ENCODE peak calls at places on chromosomes 2 and 18, in four cellular contexts. H is OCI-LY7, P is aorta, B is left ventricle myocardium inferior. K is an unnamed sample.

GRCh38 chr18:48565105-48565504 is 26.3 kb downstream of the CTIF start:
- DNase-seq in B (no peak), P (no peak), H (no peak), K (peak; percentile 68)

GRCh38 chr2:74391209-74391579 is 11.1 kb upstream of the DCTN1 start:
- DNase-seq in P (no peak), B (no peak), H (no peak), K (no peak)

GRCh38 chr2:181458881-181459280 is 1.7 kb downstream of the ITGA4 start:
- DNase-seq in B (no peak), H (no peak), P (no peak), K (no peak)

GRCh38 chr2:12719400-12720104 is 2.8 kb downstream of the TRIB2 start:
- DNase-seq in P (no peak), H (no peak), B (no peak), K (no peak)

GRCh38 chr18:62372156-62372555 is 47.0 kb downstream of the TNFRSF11A start:
- DNase-seq in H (no peak), P (no peak), B (no peak), K (no peak)

GRCh38 chr18:75199327-75199726 is 9.6 kb downstream of the PTGR3 start:
- DNase-seq in H (no peak), B (no peak), P (no peak), K (no peak)

GRCh38 chr2:85440736-85441135 is 22.2 kb downstream of the SH2D6 start:
- DNase-seq in P (no peak), B (no peak), H (no peak), K (no peak)

GRCh38 chr2:219308142-219309093 is 783 bp downstream of the PTPRN start:
- DNase-seq in B (peak; percentile 63), H (peak; percentile 44), P (no peak), K (peak; percentile 65)

GRCh38 chr18:59423251-59423650 is 64.2 kb upstream of the LMAN1 start:
- DNase-seq in P (no peak), H (no peak), B (no peak), K (no peak)

GRCh38 chr18:67652296-67652695 is 135.8 kb upstream of the DSEL start:
- DNase-seq in H (no peak), P (no peak), B (no peak), K (no peak)

GRCh38 chr2:1968988-1969700 is 224.8 kb upstream of the PXDN start:
- DNase-seq in B (no peak), H (no peak), P (no peak), K (no peak)

GRCh38 chr2:46471-47345 is at the start of gene FAM110C:
- DNase-seq in P (peak; percentile 85), B (peak; percentile 68), H (no peak), K (peak; percentile 64)

GRCh38 chr18:79823120-79823519 is 25.4 kb downstream of the KCNG2 start:
- DNase-seq in B (no peak), P (no peak), H (no peak), K (no peak)

GRCh38 chr2:179222076-179222475 is 42.6 kb downstream of the SESTD1 start:
- DNase-seq in B (no peak), P (peak; percentile 50), H (no peak), K (no peak)

GRCh38 chr2:160288324-160288723 is 88.3 kb upstream of the ITGB6 start:
- DNase-seq in H (no peak), B (no peak), P (no peak), K (no peak)

GRCh38 chr2:22703286-22703925 is 681.6 kb upstream of the KLHL29 start:
- DNase-seq in P (no peak), H (no peak), B (no peak), K (no peak)

GRCh38 chr2:42804891-42805290 is 12.5 kb upstream of the HAAO start:
- DNase-seq in H (no peak), P (no peak), B (no peak), K (no peak)

GRCh38 chr18:39057423-39058057 is 1491.9 kb upstream of the CELF4 start:
- DNase-seq in P (no peak), B (no peak), H (no peak), K (no peak)

GRCh38 chr2:209368406-209368805 is 55.4 kb upstream of the MAP2 start:
- DNase-seq in B (no peak), P (no peak), H (no peak), K (no peak)

GRCh38 chr2:207066166-207066565 is 99.6 kb downstream of the KLF7 start:
- DNase-seq in B (no peak), H (no peak), P (no peak), K (no peak)

GRCh38 chr2:160388464-160389263 is 104.9 kb downstream of the RBMS1 start:
- DNase-seq in B (no peak), H (peak; percentile 42), P (peak; percentile 71), K (peak; percentile 57)

GRCh38 chr2:158688722-158689121 is 106.4 kb upstream of the DAPL1 start:
- DNase-seq in P (no peak), H (no peak), B (no peak), K (no peak)

GRCh38 chr2:85062565-85062964 is 70.6 kb upstream of the TCF7L1 start:
- DNase-seq in P (no peak), H (no peak), B (no peak), K (no peak)

GRCh38 chr2:155708052-155708451 is 624.5 kb downstream of the NR4A2 start:
- DNase-seq in B (no peak), H (no peak), P (no peak), K (no peak)

GRCh38 chr2:171210864-171211431 is 50.3 kb upstream of the TLK1 start:
- DNase-seq in P (no peak), H (peak; percentile 80), B (no peak), K (no peak)

GRCh38 chr2:101912545-101912944 is 79.2 kb upstream of the IL1R2 start:
- DNase-seq in P (no peak), H (peak; percentile 44), B (no peak), K (no peak)

GRCh38 chr2:195364015-195364965 is 292.7 kb upstream of the SLC39A10 start:
- DNase-seq in H (no peak), P (no peak), B (no peak), K (no peak)

GRCh38 chr2:138577066-138577465 is 75.5 kb downstream of the SPOPL start:
- DNase-seq in H (no peak), B (no peak), P (no peak), K (no peak)

GRCh38 chr2:241546771-241547498 is 11.6 kb upstream of the BOK start:
- DNase-seq in H (no peak), B (no peak), P (peak; percentile 46), K (no peak)

GRCh38 chr18:24600076-24600654 is 139.7 kb downstream of the HRH4 start:
- DNase-seq in B (no peak), P (no peak), H (peak; percentile 66), K (no peak)

GRCh38 chr18:24590946-24591345 is 130.5 kb downstream of the HRH4 start:
- DNase-seq in B (no peak), P (no peak), H (no peak), K (no peak)

DNA sequence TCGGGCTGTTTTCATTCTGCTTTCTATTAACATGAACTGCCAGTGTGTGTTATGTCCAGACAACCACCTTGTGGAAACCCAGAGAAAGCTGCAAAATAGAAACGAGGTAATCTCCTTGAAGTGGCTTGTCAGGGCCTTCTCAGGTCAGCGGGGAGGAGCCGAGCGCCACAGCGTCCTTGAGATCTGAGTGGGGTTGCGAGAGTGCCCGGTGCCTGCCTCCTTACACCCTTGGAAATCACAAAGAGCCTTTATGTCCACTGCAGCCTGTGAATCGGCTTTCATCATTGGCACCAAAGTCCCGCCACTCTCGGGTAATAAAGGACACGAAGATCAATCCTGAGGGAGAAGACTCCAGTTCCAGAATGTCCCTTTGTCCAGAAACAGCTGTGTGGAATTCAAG is 135.1 kb downstream of the HRH4 start:
- DNase-seq in B (no peak), H (no peak), P (no peak), K (no peak)
- H3K4me3 ChIP-seq in B (no peak overlapping the region), H (no peak overlapping the region), P (no peak overlapping the region), K (no peak overlapping the region)

DNA sequence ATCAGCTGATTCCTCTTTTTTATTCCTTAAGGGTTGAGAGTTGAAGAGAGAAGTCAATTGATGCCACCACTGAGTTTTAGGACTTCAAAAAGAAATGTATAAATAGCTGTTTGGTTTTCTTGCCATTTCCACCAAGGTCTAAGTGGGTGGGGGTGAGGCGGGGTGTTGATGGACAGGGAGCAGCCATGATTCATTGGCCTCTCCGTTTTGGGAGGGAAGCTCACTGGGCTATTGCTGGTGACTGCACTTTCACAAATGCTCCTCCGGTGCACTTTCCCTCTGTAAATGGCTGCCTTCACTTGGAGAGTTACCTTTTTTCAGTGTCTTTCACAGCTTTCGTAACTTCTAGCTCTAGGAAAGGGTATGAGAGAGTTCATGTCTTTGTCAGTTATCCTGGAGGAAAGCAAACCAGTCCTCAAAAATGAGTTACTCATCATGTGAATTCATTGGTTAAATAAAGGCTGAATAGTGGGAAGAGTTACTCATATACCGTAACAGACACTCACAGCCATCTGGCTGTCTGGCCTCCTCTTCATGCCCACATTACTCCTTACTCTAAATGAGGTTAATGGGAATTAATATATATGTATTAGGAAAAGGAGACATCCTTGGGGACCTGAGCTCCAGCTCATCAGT is 17.4 kb upstream of the CTAGE1 start:
- DNase-seq in H (no peak), B (no peak), P (no peak), K (no peak)
- H3K4me1 ChIP-seq in H (no peaks in the 10 kb centered on the region), B (peaks cover 18% of the 10 kb centered on the region), P (peaks cover 2% of the 10 kb centered on the region), K (peaks cover 2% of the 10 kb centered on the region)

DNA sequence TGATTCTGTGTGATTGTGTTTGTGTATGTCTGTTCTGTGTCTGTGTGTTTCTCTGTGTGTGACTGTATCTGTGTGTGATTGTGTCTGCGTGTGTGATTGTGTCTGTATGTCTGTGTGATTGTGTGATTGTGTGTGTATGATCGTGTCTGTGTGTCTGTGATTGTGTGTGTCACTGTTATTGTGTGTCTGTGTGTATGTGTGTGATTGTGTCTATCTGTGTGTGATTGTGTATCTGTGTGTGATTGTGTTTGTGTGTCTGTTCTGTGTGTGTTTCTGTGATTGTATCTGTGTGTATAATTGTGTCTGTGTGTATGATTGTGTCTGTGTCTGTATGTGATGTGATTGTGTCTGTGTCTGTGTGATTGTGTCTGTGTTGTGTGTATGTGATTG is 11.7 kb upstream of the KLHL30 start:
- DNase-seq in P (no peak), H (no peak), B (no peak), K (no peak)
- H3K4me3 ChIP-seq in P (no peak overlapping the region), H (no peak overlapping the region), B (no peak overlapping the region), K (no peak overlapping the region)

DNA sequence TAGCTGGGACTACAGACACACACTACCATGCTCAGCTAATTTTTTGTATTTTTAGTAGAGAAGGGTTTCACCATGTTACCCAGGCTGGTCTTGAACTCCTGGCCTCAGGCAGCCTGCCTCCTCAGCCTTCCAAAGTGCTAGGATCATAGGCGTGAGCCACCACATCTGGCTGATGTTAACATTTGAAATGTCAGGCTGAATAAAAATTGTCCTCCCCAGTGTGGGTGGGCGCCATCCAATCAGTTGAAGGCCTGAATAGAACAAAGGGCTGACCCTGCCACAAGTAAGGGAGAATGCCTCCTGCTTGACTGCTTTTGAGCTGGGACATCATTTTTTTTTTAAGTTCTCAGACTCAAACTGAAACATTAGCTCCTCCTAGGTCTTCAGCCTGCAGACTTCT is 21.0 kb upstream of the RHOB start:
- DNase-seq in P (peak; percentile 32), B (no peak), H (no peak), K (no peak)
- H3K4me1 ChIP-seq in P (no peaks in the 10 kb centered on the region), B (peaks cover 62% of the 10 kb centered on the region), H (peaks cover 20% of the 10 kb centered on the region), K (peaks cover 17% of the 10 kb centered on the region)

K was measured in right cardiac atrium.